ENCODE peak calls at places on chromosomes 4 and X, in six cellular contexts. I is dermis microvascular lymphatic vessel endothelial cell, O is GM04504, J is HFFc6, A is COR-L47, Q is T-helper 9 cell. T is an unnamed sample.

GRCh38 chr4:2419814-2420213 is 1.1 kb downstream of the CFAP99 start:
- DNase-seq in J (no peak), A (no peak), I (no peak), Q (no peak), O (no peak), T (no peak)

GRCh38 chrX:50635811-50636365 is 165.3 kb upstream of the DGKK start:
- DNase-seq in J (no peak), Q (no peak), O (no peak), I (no peak), A (no peak), T (no peak)

GRCh38 chrX:54825716-54826428 is 18.3 kb downstream of the MAGED2 start:
- DNase-seq in A (no peak), Q (no peak), J (peak), O (no peak), I (no peak), T (no peak)

GRCh38 chr4:154590329-154591006 is at the start of gene FGA:
- DNase-seq in O (no peak), J (no peak), A (no peak), Q (no peak), I (no peak), T (no peak)

GRCh38 chrX:139246295-139246694 is 284.2 kb upstream of the F9 start:
- DNase-seq in O (peak), A (no peak), I (no peak), J (no peak), Q (no peak), T (no peak)

GRCh38 chrX:72536542-72536941 is 36.1 kb downstream of the HDAC8 start:
- DNase-seq in A (no peak), I (no peak), Q (no peak), J (no peak), O (no peak), T (no peak)

GRCh38 chr4:7570156-7570778 is 135.5 kb upstream of the PSAPL1 start:
- DNase-seq in J (no peak), O (no peak), A (no peak), Q (no peak), I (no peak), T (no peak)

GRCh38 chr4:39044364-39044946 is 12.2 kb upstream of the TMEM156 start:
- DNase-seq in J (peak), I (peak), O (peak), A (peak), Q (peak), T (peak)

GRCh38 chrX:70998402-70999027 is 67.6 kb upstream of the SLC7A3 start:
- DNase-seq in A (peak), I (peak), Q (no peak), O (peak), J (peak), T (no peak)

GRCh38 chr4:37748546-37748945 is 62.4 kb upstream of the RELL1 start:
- DNase-seq in Q (no peak), I (no peak), J (no peak), O (no peak), A (no peak), T (no peak)

GRCh38 chr4:20592666-20593065 is 107.6 kb upstream of the PACRGL start:
- DNase-seq in Q (no peak), J (no peak), A (no peak), O (no peak), I (no peak), T (no peak)

GRCh38 chr4:186297013-186297645 is 31.1 kb downstream of the F11 start:
- DNase-seq in A (peak), O (peak), J (peak), Q (no peak), I (peak), T (peak)

GRCh38 chr4:14853186-14853946 is 148.9 kb upstream of the CPEB2 start:
- DNase-seq in I (no peak), A (no peak), J (peak), Q (no peak), O (peak), T (no peak)

GRCh38 chrX:69387559-69388487 is 116.3 kb upstream of the NALF2 start:
- DNase-seq in J (peak), I (peak), Q (peak), O (peak), A (peak), T (no peak)

GRCh38 chrX:64394874-64395567 is at the start of gene MTMR8:
- DNase-seq in J (no peak), Q (peak), I (no peak), O (no peak), A (no peak), T (peak)

GRCh38 chr4:164935363-164935762 is 42.1 kb downstream of the TRIM61 start:
- DNase-seq in A (peak), I (no peak), J (no peak), O (no peak), Q (no peak), T (no peak)

GRCh38 chr4:137203601-137204000 is 328.7 kb downstream of the PCDH18 start:
- DNase-seq in A (no peak), J (peak), O (peak), I (no peak), Q (no peak), T (no peak)

GRCh38 chr4:60039908-60040307 is 1160.2 kb upstream of the ADGRL3 start:
- DNase-seq in J (no peak), I (no peak), O (no peak), Q (no peak), A (no peak), T (no peak)

GRCh38 chrX:3638280-3638873 is 75.1 kb downstream of the PRKX start:
- DNase-seq in A (no peak), Q (peak), O (peak), J (peak), I (no peak), T (no peak)

GRCh38 chr4:85825937-85826678 is 351.2 kb downstream of the ARHGAP24 start:
- DNase-seq in O (peak), J (peak), I (no peak), A (peak), Q (no peak), T (no peak)

GRCh38 chr4:75696551-75696950 is 23.3 kb upstream of the G3BP2 start:
- DNase-seq in I (no peak), O (no peak), A (no peak), J (no peak), Q (no peak), T (no peak)

GRCh38 chr4:8409271-8410065 is 31.1 kb downstream of the ACOX3 start:
- DNase-seq in I (no peak), J (no peak), Q (peak), O (no peak), A (no peak), T (no peak)

GRCh38 chr4:26838055-26838842 is 22.4 kb upstream of the STIM2 start:
- DNase-seq in O (no peak), I (no peak), Q (no peak), J (no peak), A (no peak), T (no peak)

GRCh38 chrX:118540342-118540741 is 44.7 kb downstream of the DOCK11 start:
- DNase-seq in J (no peak), A (no peak), O (no peak), Q (no peak), I (no peak), T (no peak)

GRCh38 chr4:60759518-60760245 is 440.4 kb upstream of the ADGRL3 start:
- DNase-seq in A (no peak), Q (no peak), O (no peak), J (no peak), I (no peak), T (no peak)

GRCh38 chrX:46179748-46180147 is 365.5 kb downstream of the ZNF674 start:
- DNase-seq in J (no peak), A (no peak), I (no peak), Q (no peak), O (no peak), T (peak)

GRCh38 chr4:109947457-109947856 is 34.8 kb downstream of the EGF start:
- DNase-seq in A (no peak), I (no peak), Q (no peak), O (peak), J (no peak), T (no peak)

GRCh38 chrX:78019586-78020483 is 50.4 kb upstream of the PGAM4 start:
- DNase-seq in I (no peak), O (no peak), Q (no peak), J (no peak), A (no peak), T (no peak)

GRCh38 chrX:14598330-14598729 is 69.0 kb downstream of the GLRA2 start:
- DNase-seq in A (no peak), Q (no peak), O (peak), I (no peak), J (peak), T (no peak)

GRCh38 chr4:184383497-184384055 is 90.8 kb downstream of the IRF2 start:
- DNase-seq in J (peak), O (peak), I (no peak), Q (no peak), A (no peak), T (no peak)

GRCh38 chrX:56994375-56995270 is 718 bp downstream of the SPIN3 start:
- DNase-seq in O (no peak), Q (no peak), I (no peak), A (no peak), J (no peak), T (no peak)

GRCh38 chr4:78426972-78427371 is 124.6 kb upstream of the ANXA3 start:
- DNase-seq in O (no peak), A (no peak), I (no peak), J (no peak), Q (no peak), T (no peak)

GRCh38 chr4:88706574-88706973 is 8.9 kb upstream of the NAP1L5 start:
- DNase-seq in Q (no peak), J (peak), I (peak), A (peak), O (no peak), T (no peak)

GRCh38 chrX:135087867-135088266 is 32.5 kb downstream of the ETDB start:
- DNase-seq in O (no peak), J (no peak), Q (no peak), A (no peak), I (no peak), T (no peak)